ENCODE peak calls at places on chromosomes 1 and 21, in ten cellular contexts. R is foreskin keratinocyte, Q is ovary, K is cardiac muscle cell, F is pancreas, X is activated B cell treated with CpG ODN at 0.5 μM for 24 hours, H is MM.1S, Z is DND-41, B is foreskin fibroblast, V is brain microvascular endothelial cell. S is an unnamed sample.

GRCh38 chr1:242605521-242605920 is 81.0 kb upstream of the PLD5 start:
- DNase-seq in K (no peak), X (no peak), Z (no peak), V (no peak), F (no peak), B (no peak), H (no peak), R (peak), Q (no peak), S (no peak)

GRCh38 chr1:1677718-1678580 is 14.6 kb downstream of the SLC35E2B start:
- DNase-seq in F (no peak), R (no peak), H (peak), K (no peak), V (no peak), B (no peak), Z (peak), X (peak), Q (peak), S (no peak)

GRCh38 chr1:2820731-2821372 is 19.4 kb upstream of the TTC34 start:
- DNase-seq in K (no peak), F (no peak), V (no peak), R (no peak), Q (no peak), H (no peak), B (no peak), Z (no peak), X (no peak), S (no peak)

GRCh38 chr1:91611498-91611917 is 110.9 kb downstream of the CDC7 start:
- DNase-seq in R (peak), K (peak), H (no peak), X (no peak), B (no peak), Z (no peak), Q (no peak), F (no peak), V (no peak), S (no peak)

GRCh38 chr1:232040260-232040659 is 413.7 kb downstream of the DISC1 start:
- DNase-seq in Q (no peak), R (no peak), H (no peak), X (no peak), Z (no peak), V (no peak), F (no peak), K (no peak), B (no peak), S (no peak)

GRCh38 chr1:161738627-161739287 is 10.8 kb upstream of the DUSP12 start:
- DNase-seq in B (peak), Z (peak), R (peak), H (peak), X (peak), K (peak), Q (no peak), V (peak), F (no peak), S (peak)

GRCh38 chr1:3657578-3658230 is 5.4 kb downstream of the TP73 start:
- DNase-seq in H (no peak), Q (no peak), B (no peak), X (no peak), Z (no peak), F (no peak), K (no peak), R (no peak), V (no peak), S (no peak)

GRCh38 chr1:228417471-228418203 is 976 bp upstream of the TRIM17 start:
- DNase-seq in F (no peak), Q (no peak), H (no peak), V (no peak), Z (no peak), R (peak), B (no peak), X (no peak), K (no peak), S (peak)

GRCh38 chr1:27879374-27880082 is 7.2 kb downstream of the THEMIS2 start:
- DNase-seq in X (no peak), K (no peak), B (no peak), Q (no peak), H (no peak), R (no peak), Z (no peak), V (no peak), F (no peak), S (no peak)

GRCh38 chr1:97524211-97524610 is 396.6 kb downstream of the DPYD start:
- DNase-seq in Z (no peak), B (no peak), X (no peak), F (no peak), R (no peak), K (no peak), V (no peak), H (no peak), Q (no peak), S (no peak)

GRCh38 chr1:76142771-76143540 is 68.4 kb downstream of the ST6GALNAC3 start:
- DNase-seq in H (no peak), X (no peak), B (no peak), Q (peak), F (no peak), R (no peak), Z (no peak), V (no peak), K (no peak), S (no peak)

GRCh38 chr1:12368646-12369045 is 138.8 kb downstream of the VPS13D start:
- DNase-seq in V (peak), B (no peak), Q (no peak), R (no peak), F (no peak), K (no peak), Z (no peak), H (no peak), X (no peak), S (no peak)

GRCh38 chr21:37916795-37917142 is 512 bp upstream of the KCNJ6 start:
- DNase-seq in Z (no peak), B (no peak), H (no peak), X (no peak), Q (no peak), V (no peak), F (no peak), R (no peak), K (peak), S (no peak)

DNA sequence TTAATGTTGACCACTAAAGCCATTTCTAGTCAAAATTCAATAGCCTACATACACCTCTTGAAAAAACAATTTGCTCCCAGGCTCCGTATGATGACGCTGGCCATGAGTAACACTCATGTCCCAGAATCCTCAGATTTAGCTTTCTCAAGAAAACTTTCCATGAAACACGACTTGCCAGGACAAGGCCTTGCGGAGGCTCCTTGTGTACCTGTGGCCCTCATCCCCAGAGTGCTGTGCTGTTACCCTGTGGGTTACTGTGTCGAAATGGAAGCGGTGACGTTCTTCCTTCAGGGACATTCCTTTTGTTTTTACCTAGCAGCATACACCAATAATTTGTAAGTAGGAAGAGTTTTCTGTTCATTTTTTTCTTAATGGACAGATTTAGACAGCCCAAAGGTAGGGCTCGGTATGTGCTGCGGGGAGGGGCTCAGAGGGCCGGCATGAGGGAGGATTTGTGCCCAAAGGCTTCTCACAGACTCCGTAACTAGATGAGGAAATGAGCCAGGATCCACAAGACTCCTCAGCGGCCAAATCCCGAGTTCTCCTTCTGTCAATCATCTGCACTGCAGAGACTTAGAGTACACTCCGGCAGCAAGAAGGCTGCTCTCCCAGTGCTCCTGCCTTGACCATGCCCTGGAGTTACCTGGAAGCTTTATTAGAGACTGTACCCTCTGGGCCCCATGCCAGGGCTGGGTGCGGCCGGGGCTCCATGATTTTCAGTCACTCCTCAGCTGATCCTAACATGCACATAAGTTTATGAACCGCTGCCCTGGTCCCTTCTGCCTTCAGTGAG is 17.8 kb downstream of the GNG12 start:
- DNase-seq in B (no peak), V (no peak), X (no peak), Z (no peak), Q (no peak), K (no peak), F (no peak), H (no peak), R (peak), S (no peak)
- TF ChIP-seq CTCF in B (no peak), V (no peak), X (no peak), Z (no peak), Q (no peak), K (no peak), F (no peak), H (no peak), R (no peak), S (no peak)

GRCh38 chr1:178768423-178768822 is 43.4 kb downstream of the RALGPS2 start:
- DNase-seq in K (peak), V (no peak), X (no peak), H (peak), F (no peak), Z (no peak), B (no peak), R (no peak), Q (no peak), S (peak)

GRCh38 chr1:178776553-178776952 is 51.5 kb downstream of the RALGPS2 start:
- DNase-seq in Z (no peak), V (no peak), X (no peak), B (no peak), K (no peak), R (no peak), Q (no peak), H (no peak), F (no peak), S (no peak)

GRCh38 chr1:178772952-178773351 is 47.9 kb downstream of the RALGPS2 start:
- DNase-seq in R (no peak), Z (no peak), V (no peak), Q (no peak), B (no peak), K (no peak), H (no peak), F (no peak), X (no peak), S (no peak)

DNA sequence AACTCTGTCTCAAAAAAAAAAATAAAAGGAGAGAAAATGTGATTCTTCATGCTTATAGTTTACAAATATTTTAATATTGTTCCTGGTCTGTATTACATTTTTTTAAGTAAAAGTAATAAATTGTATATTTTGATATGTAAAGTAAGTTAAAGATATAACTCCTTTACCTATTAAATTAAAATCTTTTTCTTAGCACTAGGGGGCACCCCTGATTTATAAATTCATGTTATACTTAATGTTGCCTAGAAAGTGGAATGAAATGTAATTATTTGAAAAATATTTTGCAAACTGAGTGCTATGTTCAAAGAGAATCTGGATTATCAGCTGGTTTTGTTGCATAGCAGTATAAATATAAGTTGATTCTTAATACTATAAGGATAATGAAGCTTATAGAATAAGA is 49.2 kb downstream of the RALGPS2 start:
- DNase-seq in Z (no peak), B (no peak), V (no peak), F (no peak), Q (no peak), R (no peak), K (peak), X (no peak), H (peak), S (no peak)
- TF ChIP-seq CTCF in Z (peak), B (no peak), V (no peak), F (peak), Q (peak), R (peak), K (peak), X (no peak), H (peak), S (peak)

GRCh38 chr1:154346276-154346914 is 21.1 kb downstream of the ATP8B2 start:
- DNase-seq in X (no peak), R (no peak), B (no peak), K (no peak), V (no peak), H (peak), Q (no peak), F (no peak), Z (no peak), S (no peak)

GRCh38 chr1:154342132-154342531 is 16.8 kb downstream of the ATP8B2 start:
- DNase-seq in Z (no peak), Q (no peak), X (no peak), K (no peak), V (no peak), R (no peak), B (no peak), H (no peak), F (no peak), S (no peak)

GRCh38 chr1:154347961-154348360 is 22.6 kb downstream of the ATP8B2 start:
- DNase-seq in B (no peak), R (no peak), V (no peak), Z (no peak), Q (no peak), X (no peak), K (no peak), F (no peak), H (peak), S (no peak)

GRCh38 chr1:154342836-154343472 is 17.6 kb downstream of the ATP8B2 start:
- DNase-seq in F (no peak), Q (no peak), B (no peak), K (no peak), R (no peak), V (no peak), H (peak), X (no peak), Z (no peak), S (no peak)

GRCh38 chr1:154344977-154345837 is 19.9 kb downstream of the ATP8B2 start:
- DNase-seq in R (no peak), X (no peak), F (peak), Z (peak), K (peak), B (peak), H (peak), V (peak), Q (no peak), S (no peak)
- TF ChIP-seq CTCF in R (peak), X (no peak), F (peak), Z (peak), K (peak), B (peak), H (peak), V (peak), Q (no peak), S (peak)

GRCh38 chr1:56710646-56711045 is 65.5 kb downstream of the PRKAA2 start:
- DNase-seq in F (no peak), X (no peak), Q (no peak), R (peak), K (no peak), Z (no peak), H (no peak), B (peak), V (peak), S (no peak)

GRCh38 chr1:56707379-56707778 is 62.3 kb downstream of the PRKAA2 start:
- DNase-seq in R (no peak), F (no peak), X (no peak), H (peak), Z (no peak), K (no peak), Q (no peak), B (no peak), V (no peak), S (no peak)

GRCh38 chr1:56709269-56709880 is 64.3 kb downstream of the PRKAA2 start:
- DNase-seq in R (no peak), Q (no peak), B (peak), F (no peak), K (peak), H (peak), X (no peak), V (peak), Z (peak), S (peak)

GRCh38 chr1:56712150-56712549 is 67.0 kb downstream of the PRKAA2 start:
- DNase-seq in F (no peak), K (no peak), Q (no peak), V (no peak), X (no peak), B (no peak), R (no peak), Z (no peak), H (no peak), S (no peak)

GRCh38 chr1:56709995-56710394 is 64.9 kb downstream of the PRKAA2 start:
- DNase-seq in R (no peak), K (no peak), H (no peak), V (no peak), Q (no peak), Z (no peak), B (no peak), X (no peak), F (no peak), S (no peak)
- TF ChIP-seq CTCF in R (no peak), K (no peak), H (no peak), V (no peak), Q (no peak), Z (no peak), B (no peak), X (no peak), F (no peak), S (no peak)

S was measured in HCT116.